ENCODE peak calls at places on chromosomes 3 and 15, in four cellular contexts. W is cardiac muscle cell, Y is transverse colon, I is neural crest cell. O is an unnamed sample.

GRCh38 chr15:59160880-59161593 is 45.6 kb upstream of the LDHAL6B start:
- DNase-seq in I (peak), W (peak), Y (no peak), O (peak)

GRCh38 chr15:68177747-68178146 is 27.4 kb downstream of the CALML4 start:
- DNase-seq in Y (no peak), W (no peak), I (no peak), O (no peak)

GRCh38 chr15:96629501-96629900 is 299.0 kb downstream of the NR2F2 start:
- DNase-seq in Y (peak), W (no peak), I (no peak), O (peak)

GRCh38 chr3:197125601-197126000 is 96.0 kb upstream of the MELTF start:
- DNase-seq in Y (no peak), I (no peak), W (no peak), O (no peak)

GRCh38 chr3:159669024-159669476 is 319.6 kb upstream of the IL12A start:
- DNase-seq in Y (no peak), W (no peak), I (no peak), O (no peak)

GRCh38 chr3:156535162-156535627 is 19.7 kb downstream of the SSR3 start:
- DNase-seq in Y (peak), I (peak), W (peak), O (peak)

GRCh38 chr3:110568246-110568645 is 503.4 kb upstream of the NECTIN3 start:
- DNase-seq in I (no peak), Y (no peak), W (no peak), O (no peak)

GRCh38 chr3:10448544-10448943 is 56.8 kb downstream of the ATP2B2 start:
- DNase-seq in Y (no peak), I (no peak), W (no peak), O (no peak)

GRCh38 chr3:98770261-98771039 is 7.3 kb downstream of the ST3GAL6 start:
- DNase-seq in I (peak), W (no peak), Y (peak), O (peak)

O was measured in G401.